ENCODE peak calls at places on chromosome 11, in eight cellular contexts. N is aorta; L is prostate gland; J is SJSA1; Q is A549; E is mammary epithelial cell; M is stomach; C is CD8-positive, alpha-beta memory T cell. X is an unnamed sample.
A peak's percentile ranks its signal among the peaks of the same experiment; 100 is the strongest.

GRCh38 chr11:71199226-71199815 is 53.1 kb downstream of the SHANK2 start:
- DNase-seq in J (no peak), C (no peak), E (no peak), Q (no peak), M (no peak), L (no peak), N (peak; percentile 26), X (no peak)

GRCh38 chr11:64202992-64203391 is 3.5 kb upstream of the FERMT3 start:
- DNase-seq in Q (no peak), M (no peak), N (no peak), C (no peak), E (no peak), L (no peak), J (no peak), X (no peak)

GRCh38 chr11:26477406-26477805 is 94.7 kb downstream of the MUC15 start:
- DNase-seq in L (no peak), Q (no peak), C (no peak), E (no peak), M (no peak), N (no peak), J (no peak), X (no peak)

GRCh38 chr11:84249344-84250135 is 963.4 kb upstream of the CCDC90B start:
- DNase-seq in J (no peak), L (no peak), M (no peak), Q (no peak), E (no peak), N (no peak), C (no peak), X (peak; percentile 17)

GRCh38 chr11:33344611-33345010 is 87.4 kb downstream of the HIPK3 start:
- DNase-seq in L (no peak), J (no peak), N (no peak), E (no peak), C (no peak), M (no peak), Q (peak; percentile 43), X (peak; percentile 36)

GRCh38 chr11:2989551-2989950 is 2.6 kb downstream of the NAP1L4 start:
- DNase-seq in M (no peak), J (no peak), L (no peak), N (no peak), Q (no peak), C (no peak), E (no peak), X (no peak)

GRCh38 chr11:17280494-17281127 is 4.1 kb downstream of the NUCB2 start:
- DNase-seq in M (no peak), J (no peak), L (no peak), C (no peak), E (no peak), Q (no peak), N (no peak), X (no peak)

GRCh38 chr11:128790200-128790599 is 76.9 kb downstream of the KCNJ1 start:
- DNase-seq in L (peak; percentile 11), M (no peak), E (peak; percentile 81), N (peak; percentile 64), C (no peak), Q (no peak), J (no peak), X (peak; percentile 84)

GRCh38 chr11:18495703-18496102 is 31.0 kb downstream of the TSG101 start:
- DNase-seq in L (no peak), E (no peak), Q (no peak), N (no peak), M (no peak), C (no peak), J (no peak), X (no peak)

GRCh38 chr11:107691003-107691402 is 20.9 kb downstream of the SLN start:
- DNase-seq in N (no peak), M (no peak), C (no peak), Q (no peak), J (no peak), L (no peak), E (peak; percentile 8), X (peak; percentile 83)

GRCh38 chr11:44017443-44018126 is 30.2 kb upstream of the ACCSL start:
- DNase-seq in Q (no peak), E (no peak), L (no peak), C (no peak), M (peak; percentile 16), N (peak; percentile 49), J (no peak), X (no peak)

GRCh38 chr11:2991477-2992233 is 474 bp downstream of the NAP1L4 start:
- DNase-seq in N (no peak), J (no peak), E (peak; percentile 60), M (no peak), C (no peak), Q (peak; percentile 24), L (peak; percentile 20), X (peak; percentile 34)

GRCh38 chr11:46295312-46295995 is 18.0 kb downstream of the CREB3L1 start:
- DNase-seq in J (peak; percentile 87), E (peak; percentile 64), L (peak; percentile 73), C (peak; percentile 53), N (peak; percentile 86), Q (no peak), M (peak; percentile 61), X (peak; percentile 73)

GRCh38 chr11:86955674-86956522 is 703 bp upstream of the FZD4 start:
- DNase-seq in M (peak; percentile 89), C (no peak), N (peak; percentile 87), J (peak; percentile 55), Q (peak; percentile 76), L (peak; percentile 79), E (peak; percentile 72), X (peak; percentile 66)
- H3K4me1 ChIP-seq in M (peaks cover 53% of the 10 kb centered on the region), C (peaks cover 5% of the 10 kb centered on the region), N (peaks cover 6% of the 10 kb centered on the region), J (peaks cover 10% of the 10 kb centered on the region), Q (peaks cover 9% of the 10 kb centered on the region), L (no peaks in the 10 kb centered on the region), E (peaks cover 9% of the 10 kb centered on the region), X (peaks cover 7% of the 10 kb centered on the region)

GRCh38 chr11:73310661-73311393 is 2.8 kb downstream of the ARHGEF17 start:
- DNase-seq in C (no peak), J (no peak), E (no peak), L (no peak), N (no peak), M (no peak), Q (no peak), X (no peak)

GRCh38 chr11:73308003-73308962 is at the start of gene ARHGEF17:
- DNase-seq in L (peak; percentile 74), C (peak; percentile 16), E (no peak), J (peak; percentile 74), Q (peak; percentile 83), M (peak; percentile 73), N (peak; percentile 87), X (peak; percentile 85)

GRCh38 chr11:73308963-73309960 is 1.2 kb downstream of the ARHGEF17 start:
- DNase-seq in L (peak; percentile 86), C (no peak), Q (peak; percentile 88), J (peak; percentile 94), M (peak; percentile 91), E (peak; percentile 95), N (peak; percentile 96), X (peak; percentile 96)

GRCh38 chr11:73311394-73311869 is 3.4 kb downstream of the ARHGEF17 start:
- DNase-seq in Q (no peak), E (no peak), C (no peak), M (no peak), J (no peak), N (peak; percentile 55), L (no peak), X (no peak)

GRCh38 chr11:73310076-73310475 is 2.0 kb downstream of the ARHGEF17 start:
- DNase-seq in C (no peak), N (peak; percentile 62), Q (no peak), L (no peak), J (no peak), E (no peak), M (no peak), X (no peak)
- H3K4me1 ChIP-seq in C (peaks cover 7% of the 10 kb centered on the region), N (no peaks in the 10 kb centered on the region), Q (peaks cover 42% of the 10 kb centered on the region), L (peaks cover 6% of the 10 kb centered on the region), J (peaks cover 47% of the 10 kb centered on the region), E (peaks cover 63% of the 10 kb centered on the region), M (peaks cover 85% of the 10 kb centered on the region), X (peaks cover 24% of the 10 kb centered on the region)

GRCh38 chr11:36452231-36452630 is 57.8 kb downstream of the TRAF6 start:
- DNase-seq in C (no peak), E (peak; percentile 19), M (no peak), N (no peak), Q (no peak), J (peak; percentile 50), L (no peak), X (peak; percentile 77)
- H3K4me1 ChIP-seq in C (peaks cover 43% of the 10 kb centered on the region), E (peaks cover 31% of the 10 kb centered on the region), M (peaks cover 35% of the 10 kb centered on the region), N (peaks cover 2% of the 10 kb centered on the region), Q (peaks cover 44% of the 10 kb centered on the region), J (peaks cover 68% of the 10 kb centered on the region), L (no peaks in the 10 kb centered on the region), X (peaks cover 19% of the 10 kb centered on the region)

GRCh38 chr11:1755344-1756023 is 5.1 kb upstream of the IFITM10 start:
- DNase-seq in J (no peak), E (no peak), N (no peak), M (no peak), Q (no peak), L (peak; percentile 48), C (no peak), X (no peak)
- H3K4me1 ChIP-seq in J (peaks cover 20% of the 10 kb centered on the region), E (peaks cover 30% of the 10 kb centered on the region), N (no peaks in the 10 kb centered on the region), M (peaks cover 95% of the 10 kb centered on the region), Q (peaks cover 24% of the 10 kb centered on the region), L (no peaks in the 10 kb centered on the region), C (peaks cover 69% of the 10 kb centered on the region), X (peaks cover 15% of the 10 kb centered on the region)

GRCh38 chr11:57309106-57310059 is 15.4 kb downstream of the TNKS1BP1 start:
- DNase-seq in L (no peak), Q (no peak), C (no peak), M (no peak), E (no peak), J (peak; percentile 28), N (no peak), X (no peak)
- H3K4me1 ChIP-seq in L (peaks cover 25% of the 10 kb centered on the region), Q (peaks cover 57% of the 10 kb centered on the region), C (peaks cover 8% of the 10 kb centered on the region), M (peaks cover 100% of the 10 kb centered on the region), E (peaks cover 77% of the 10 kb centered on the region), J (peaks cover 22% of the 10 kb centered on the region), N (no peaks in the 10 kb centered on the region), X (peaks cover 34% of the 10 kb centered on the region)

DNA sequence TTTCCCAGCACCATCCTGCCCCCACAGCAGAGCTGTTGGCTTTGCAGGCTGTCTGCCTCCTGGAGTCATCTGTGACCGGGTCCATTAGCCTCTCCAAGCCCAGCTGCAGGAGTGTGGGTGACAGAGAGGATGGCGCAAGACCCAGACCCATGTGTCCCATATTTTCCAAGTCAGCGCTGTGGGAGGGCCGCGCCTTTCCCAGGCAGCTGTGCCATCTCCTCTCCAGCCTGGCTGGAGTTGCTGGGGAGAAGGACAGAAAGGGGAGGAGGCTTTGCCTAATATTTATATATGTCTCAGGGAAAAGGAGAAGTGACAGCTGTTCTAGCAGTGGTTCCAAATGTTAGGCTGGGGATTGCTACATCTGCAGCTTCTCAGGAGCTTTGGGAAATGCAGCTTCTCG is 15.7 kb downstream of the DTX4 start:
- DNase-seq in M (peak; percentile 55), E (no peak), N (peak; percentile 68), J (no peak), L (no peak), C (no peak), Q (no peak), X (no peak)
- H3K4me1 ChIP-seq in M (peaks cover 80% of the 10 kb centered on the region), E (no peaks in the 10 kb centered on the region), N (no peaks in the 10 kb centered on the region), J (peaks cover 36% of the 10 kb centered on the region), L (no peaks in the 10 kb centered on the region), C (no peaks in the 10 kb centered on the region), Q (peaks cover 5% of the 10 kb centered on the region), X (peaks cover 14% of the 10 kb centered on the region)

GRCh38 chr11:111426615-111427014 is 47.5 kb upstream of the POU2AF1 start:
- DNase-seq in N (no peak), M (no peak), E (peak; percentile 86), Q (no peak), L (peak; percentile 92), C (no peak), J (no peak), X (no peak)
- H3K4me1 ChIP-seq in N (no peaks in the 10 kb centered on the region), M (peaks cover 5% of the 10 kb centered on the region), E (peaks cover 15% of the 10 kb centered on the region), Q (no peaks in the 10 kb centered on the region), L (peaks cover 6% of the 10 kb centered on the region), C (no peaks in the 10 kb centered on the region), J (no peaks in the 10 kb centered on the region), X (no peaks in the 10 kb centered on the region)

X was measured in fibroblast of lung.